ENCODE peak calls at places on chromosome 18, in ten cellular contexts. B is heart left ventricle, T is fibroblast of the aortic adventitia, J is amniotic stem cell, Y is activated T-helper 1 cell treated with Interleukin-2 at 50 U/mL for 16 hours, P is HCEC 1CT, A is left cardiac atrium, C is tibial artery, H is neural progenitor cell, S is GDM1. N is an unnamed sample.

GRCh38 chr18:3526421-3527354 is 76.7 kb downstream of the TGIF1 start:
- DNase-seq in B (no peak), T (no peak), J (no peak), Y (no peak), P (peak; percentile 15), A (no peak), C (no peak), H (peak; percentile 65), S (no peak), N (peak; percentile 69)

GRCh38 chr18:76765649-76766048 is 56.7 kb upstream of the ZNF236 start:
- DNase-seq in B (no peak), T (no peak), J (no peak), Y (no peak), P (peak; percentile 46), A (no peak), C (no peak), H (no peak), S (no peak), N (no peak)

GRCh38 chr18:32333781-32334180 is 136.9 kb downstream of the GAREM1 start:
- DNase-seq in B (no peak), T (no peak), J (no peak), Y (no peak), P (no peak), A (no peak), C (no peak), H (peak; percentile 9), S (no peak), N (no peak)

GRCh38 chr18:9575558-9575957 is 38.8 kb downstream of the PPP4R1 start:
- DNase-seq in B (peak; percentile 82), T (peak; percentile 98), J (peak; percentile 97), Y (no peak), P (peak; percentile 77), A (peak; percentile 79), C (peak; percentile 86), H (peak; percentile 73), S (no peak), N (no peak)

GRCh38 chr18:44474596-44474995 is 206.1 kb upstream of the SETBP1 start:
- DNase-seq in B (no peak), T (peak; percentile 82), J (no peak), Y (no peak), P (no peak), A (no peak), C (no peak), H (no peak), S (no peak), N (no peak)

GRCh38 chr18:53850918-53851317 is 373.6 kb downstream of the MBD2 start:
- DNase-seq in B (no peak), T (no peak), J (no peak), Y (no peak), P (no peak), A (no peak), C (no peak), H (peak; percentile 67), S (no peak), N (no peak)

GRCh38 chr18:5195656-5196055 is 1.4 kb downstream of the AKAIN1 start:
- DNase-seq in B (no peak), T (no peak), J (no peak), Y (no peak), P (no peak), A (no peak), C (no peak), H (peak; percentile 3), S (no peak), N (no peak)

GRCh38 chr18:79542876-79543750 is 136.5 kb upstream of the CTDP1 start:
- DNase-seq in B (peak; percentile 48), T (no peak), J (no peak), Y (no peak), P (no peak), A (peak; percentile 67), C (no peak), H (no peak), S (no peak), N (no peak)

GRCh38 chr18:42801706-42802105 is 313.8 kb downstream of the RIT2 start:
- DNase-seq in B (no peak), T (peak; percentile 61), J (no peak), Y (no peak), P (peak; percentile 66), A (no peak), C (no peak), H (no peak), S (no peak), N (no peak)

GRCh38 chr18:1104265-1104792 is 199.7 kb downstream of the ADCYAP1 start:
- DNase-seq in B (no peak), T (peak; percentile 96), J (no peak), Y (no peak), P (no peak), A (no peak), C (no peak), H (no peak), S (no peak), N (no peak)

GRCh38 chr18:3790702-3791101 is 340.7 kb downstream of the TGIF1 start:
- DNase-seq in B (no peak), T (peak; percentile 53), J (no peak), Y (no peak), P (no peak), A (no peak), C (no peak), H (no peak), S (peak; percentile 74), N (peak; percentile 53)

GRCh38 chr18:48563027-48563426 is 24.2 kb downstream of the CTIF start:
- DNase-seq in B (no peak), T (peak; percentile 66), J (peak; percentile 15), Y (no peak), P (peak; percentile 85), A (no peak), C (no peak), H (no peak), S (no peak), N (no peak)

GRCh38 chr18:79754831-79755351 is 42.8 kb upstream of the KCNG2 start:
- DNase-seq in B (no peak), T (no peak), J (no peak), Y (no peak), P (no peak), A (no peak), C (no peak), H (no peak), S (no peak), N (no peak)

GRCh38 chr18:39344487-39344886 is 1778.9 kb upstream of the CELF4 start:
- DNase-seq in B (no peak), T (no peak), J (no peak), Y (no peak), P (no peak), A (no peak), C (no peak), H (no peak), S (no peak), N (no peak)

GRCh38 chr18:76823574-76823973 is 1.2 kb downstream of the ZNF236 start:
- DNase-seq in B (no peak), T (no peak), J (no peak), Y (no peak), P (no peak), A (no peak), C (no peak), H (peak; percentile 67), S (no peak), N (no peak)

GRCh38 chr18:55322176-55322735 is 265.7 kb downstream of the TCF4 start:
- DNase-seq in B (peak; percentile 88), T (peak; percentile 96), J (peak; percentile 85), Y (no peak), P (peak; percentile 91), A (peak; percentile 88), C (peak; percentile 91), H (peak; percentile 86), S (no peak), N (peak; percentile 96)

GRCh38 chr18:58413667-58414628 is 214.9 kb downstream of the ALPK2 start:
- DNase-seq in B (no peak), T (no peak), J (no peak), Y (no peak), P (no peak), A (no peak), C (no peak), H (no peak), S (no peak), N (no peak)

GRCh38 chr18:23994361-23994902 is 20.1 kb upstream of the TTC39C start:
- DNase-seq in B (no peak), T (peak; percentile 96), J (peak; percentile 86), Y (no peak), P (peak; percentile 79), A (peak; percentile 43), C (peak; percentile 68), H (peak; percentile 21), S (no peak), N (peak; percentile 99)